ENCODE peak calls at places on chromosome 11, in seven cellular contexts. K is stomach, A is H1, E is transverse colon, L is HCT116, J is esophagus muscularis mucosa, X is suprapubic skin. Y is an unnamed sample.

GRCh38 chr11:32796425-32796824 is 2.0 kb upstream of the CCDC73 start:
- DNase-seq in E (no peak), L (no peak), K (no peak), J (no peak), A (no peak), X (no peak), Y (no peak)

GRCh38 chr11:110862407-110862806 is 150.2 kb upstream of the ARHGAP20 start:
- DNase-seq in K (no peak), J (no peak), A (no peak), L (no peak), X (no peak), E (no peak), Y (no peak)

GRCh38 chr11:44568706-44569473 is 3.4 kb downstream of the CD82 start:
- DNase-seq in J (peak), K (peak), L (no peak), E (peak), A (no peak), X (peak), Y (no peak)

GRCh38 chr11:121105851-121106250 is 4.8 kb downstream of the TECTA start:
- DNase-seq in L (no peak), E (no peak), A (no peak), K (no peak), X (no peak), J (no peak), Y (no peak)

GRCh38 chr11:131750152-131750551 is 379.7 kb downstream of the NTM start:
- DNase-seq in J (no peak), X (no peak), A (no peak), L (no peak), K (no peak), E (no peak), Y (peak)

GRCh38 chr11:102727890-102728289 is 3.1 kb upstream of the MMP8 start:
- DNase-seq in X (no peak), J (no peak), E (no peak), A (no peak), L (no peak), K (no peak), Y (no peak)

GRCh38 chr11:32172771-32173170 is 81.9 kb downstream of the RCN1 start:
- DNase-seq in K (peak), A (no peak), X (no peak), E (no peak), L (no peak), J (no peak), Y (no peak)

GRCh38 chr11:14904745-14905103 is 12.7 kb upstream of the CYP2R1 start:
- DNase-seq in K (peak), L (no peak), E (peak), A (peak), X (peak), J (peak), Y (no peak)

GRCh38 chr11:62880231-62880802 is 379 bp upstream of the SLC3A2 start:
- DNase-seq in X (peak), E (no peak), A (no peak), J (peak), K (no peak), L (no peak), Y (no peak)

GRCh38 chr11:59144579-59145345 is 2.1 kb downstream of the FAM111A start:
- DNase-seq in A (peak), K (peak), L (peak), X (peak), J (peak), E (peak), Y (no peak)

GRCh38 chr11:79626135-79626748 is 185.4 kb upstream of the TENM4 start:
- DNase-seq in K (no peak), X (no peak), L (no peak), E (no peak), J (no peak), A (no peak), Y (no peak)

GRCh38 chr11:57426754-57427691 is at the start of gene SLC43A3:
- DNase-seq in X (peak), L (no peak), E (peak), K (peak), J (peak), A (peak), Y (peak)

GRCh38 chr11:17272823-17273222 is 3.7 kb upstream of the NUCB2 start:
- DNase-seq in J (no peak), X (no peak), L (no peak), A (no peak), E (no peak), K (no peak), Y (no peak)

GRCh38 chr11:95913830-95914229 is 10.1 kb downstream of the MTMR2 start:
- DNase-seq in X (no peak), L (no peak), E (no peak), K (no peak), J (no peak), A (no peak), Y (no peak)

GRCh38 chr11:35500744-35501143 is 24.7 kb downstream of the PAMR1 start:
- DNase-seq in A (no peak), K (no peak), X (no peak), E (no peak), J (no peak), L (no peak), Y (no peak)

GRCh38 chr11:68388595-68389198 is 71.9 kb upstream of the PPP6R3 start:
- DNase-seq in E (no peak), J (no peak), A (no peak), X (no peak), K (no peak), L (no peak), Y (no peak)

GRCh38 chr11:111990381-111990780 is 34.8 kb upstream of the DLAT start:
- DNase-seq in K (no peak), E (no peak), A (no peak), J (no peak), L (no peak), X (no peak), Y (no peak)
- H3K27ac ChIP-seq in K (no peak), E (no peak), A (no peak), J (peak), L (no peak), X (no peak), Y (no peak)

GRCh38 chr11:9528141-9528511 is 45.3 kb upstream of the WEE1 start:
- DNase-seq in A (no peak), E (no peak), K (no peak), J (no peak), X (no peak), L (no peak), Y (no peak)

GRCh38 chr11:9528573-9529332 is 44.7 kb upstream of the WEE1 start:
- DNase-seq in L (no peak), A (peak), K (no peak), X (no peak), J (no peak), E (no peak), Y (no peak)

GRCh38 chr11:9529333-9529648 is 44.2 kb upstream of the WEE1 start:
- DNase-seq in E (peak), A (no peak), K (peak), J (no peak), X (no peak), L (no peak), Y (no peak)

GRCh38 chr11:9525116-9525515 is 48.4 kb upstream of the WEE1 start:
- DNase-seq in L (no peak), A (no peak), X (no peak), J (no peak), E (no peak), K (no peak), Y (no peak)

GRCh38 chr11:9527481-9528140 is 45.9 kb upstream of the WEE1 start:
- DNase-seq in K (no peak), X (no peak), J (no peak), E (no peak), L (peak), A (no peak), Y (no peak)
- TF ChIP-seq POLR2A in K (no peak), X (no peak), J (no peak), E (no peak), L (no peak), A (no peak), Y (no peak)

DNA sequence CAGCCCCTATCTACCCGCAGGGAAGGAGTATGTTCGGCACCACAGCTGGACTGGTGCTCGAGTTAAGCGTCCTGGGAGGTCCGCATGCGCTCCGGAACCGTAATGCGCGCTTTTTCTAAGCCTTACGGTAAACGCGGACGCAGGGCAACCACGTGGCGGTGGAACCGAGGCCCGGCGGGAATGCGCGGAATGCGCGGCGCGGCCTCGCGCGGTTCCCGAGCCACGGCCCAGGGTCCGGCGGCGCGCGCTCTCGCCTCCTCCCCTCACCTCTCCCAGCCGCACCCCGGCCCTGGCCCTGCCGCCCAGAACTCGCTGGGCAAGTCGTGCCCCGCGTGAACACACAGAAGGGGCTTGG is 4.5 kb upstream of the CCND1 start:
- DNase-seq in E (peak), X (no peak), L (peak), K (peak), J (no peak), A (peak), Y (no peak)
- TF ChIP-seq POLR2AphosphoS5 in E (peak), X (no peak), L (peak), K (peak), J (peak), A (no peak), Y (no peak)

GRCh38 chr11:65095427-65095826 is 587 bp upstream of the VPS51 start:
- DNase-seq in L (no peak), X (no peak), J (no peak), K (no peak), E (no peak), A (no peak), Y (no peak)

GRCh38 chr11:65100674-65101350 is 4.8 kb downstream of the VPS51 start:
- DNase-seq in J (no peak), A (no peak), L (no peak), X (no peak), K (no peak), E (no peak), Y (no peak)

GRCh38 chr11:65102142-65103095 is 6.4 kb downstream of the VPS51 start:
- DNase-seq in X (no peak), A (no peak), K (peak), L (no peak), E (no peak), J (no peak), Y (no peak)

GRCh38 chr11:65095974-65096806 is at the start of gene VPS51:
- DNase-seq in K (peak), A (peak), L (peak), E (peak), X (peak), J (peak), Y (no peak)

GRCh38 chr11:65096926-65097325 is 912 bp downstream of the VPS51 start:
- DNase-seq in A (no peak), K (no peak), L (no peak), E (no peak), X (no peak), J (no peak), Y (no peak)
- H3K27ac ChIP-seq in A (no peak), K (peak), L (no peak), E (peak), X (peak), J (peak), Y (peak)

GRCh38 chr11:46369458-46370152 is 11.9 kb upstream of the MDK start:
- DNase-seq in A (peak), E (peak), L (peak), X (no peak), K (peak), J (no peak), Y (no peak)
- TF ChIP-seq POLR2A in A (no peak), E (no peak), L (no peak), X (no peak), K (no peak), J (no peak), Y (no peak)

GRCh38 chr11:1152316-1153104 is 5.2 kb upstream of the MUC5AC start:
- DNase-seq in J (no peak), X (peak), A (no peak), L (no peak), E (no peak), K (peak), Y (no peak)

GRCh38 chr11:1155274-1155693 is 2.5 kb upstream of the MUC5AC start:
- DNase-seq in J (no peak), X (no peak), K (no peak), L (no peak), A (no peak), E (no peak), Y (no peak)

GRCh38 chr11:1151366-1152315 is 6.1 kb upstream of the MUC5AC start:
- DNase-seq in L (no peak), A (no peak), K (no peak), J (no peak), E (peak), X (no peak), Y (no peak)

GRCh38 chr11:1153105-1153950 is 4.4 kb upstream of the MUC5AC start:
- DNase-seq in E (no peak), X (no peak), J (no peak), K (no peak), A (no peak), L (no peak), Y (no peak)

DNA sequence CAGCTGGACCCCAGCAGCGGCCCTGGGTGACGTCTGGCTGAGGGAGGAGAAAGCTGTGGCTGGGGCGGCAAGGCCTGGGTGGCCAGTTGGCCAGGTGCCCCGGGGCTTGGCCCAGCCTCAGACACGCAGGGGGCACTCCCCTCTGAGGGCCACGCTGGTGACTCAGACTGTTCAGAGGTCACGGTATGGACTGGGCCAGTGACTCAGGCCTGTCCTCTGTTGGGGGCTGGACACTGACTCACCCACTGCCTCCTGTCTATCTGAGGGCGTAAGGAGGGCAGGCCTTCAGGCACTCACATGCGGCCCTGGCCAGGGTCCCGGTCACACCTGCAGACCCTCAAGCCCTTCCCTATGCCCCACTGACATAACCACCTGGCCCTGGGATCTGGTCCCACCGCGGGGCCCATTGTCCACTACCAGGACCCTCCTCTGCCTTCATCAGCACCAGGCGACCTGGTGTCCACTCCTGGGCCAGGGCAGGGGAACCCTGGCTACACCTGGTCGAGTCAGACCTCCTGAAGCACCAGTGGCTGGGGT is 3.7 kb upstream of the MUC5AC start:
- DNase-seq in E (peak), L (peak), A (no peak), K (peak), J (no peak), X (peak), Y (no peak)
- TF ChIP-seq POLR2AphosphoS5 in E (no peak), L (peak), A (no peak), K (peak), J (no peak), X (no peak), Y (peak)

GRCh38 chr11:73270089-73270854 is 1.9 kb upstream of the P2RY6 start:
- DNase-seq in L (no peak), X (no peak), E (no peak), J (no peak), A (no peak), K (peak), Y (no peak)

GRCh38 chr11:73272680-73273038 is 521 bp downstream of the P2RY6 start:
- DNase-seq in X (no peak), A (no peak), E (no peak), K (peak), L (no peak), J (no peak), Y (no peak)

GRCh38 chr11:73270855-73271477 is 1.2 kb upstream of the P2RY6 start:
- DNase-seq in X (no peak), L (no peak), K (peak), A (no peak), E (no peak), J (no peak), Y (no peak)

GRCh38 chr11:73273246-73273890 is 1.2 kb downstream of the P2RY6 start:
- DNase-seq in X (peak), E (no peak), A (no peak), L (no peak), K (peak), J (no peak), Y (no peak)

GRCh38 chr11:73271936-73272679 is at the start of gene P2RY6:
- DNase-seq in E (peak), X (no peak), K (peak), J (no peak), A (no peak), L (no peak), Y (no peak)
- H3K27ac ChIP-seq in E (peak), X (no peak), K (peak), J (no peak), A (no peak), L (no peak), Y (no peak)

DNA sequence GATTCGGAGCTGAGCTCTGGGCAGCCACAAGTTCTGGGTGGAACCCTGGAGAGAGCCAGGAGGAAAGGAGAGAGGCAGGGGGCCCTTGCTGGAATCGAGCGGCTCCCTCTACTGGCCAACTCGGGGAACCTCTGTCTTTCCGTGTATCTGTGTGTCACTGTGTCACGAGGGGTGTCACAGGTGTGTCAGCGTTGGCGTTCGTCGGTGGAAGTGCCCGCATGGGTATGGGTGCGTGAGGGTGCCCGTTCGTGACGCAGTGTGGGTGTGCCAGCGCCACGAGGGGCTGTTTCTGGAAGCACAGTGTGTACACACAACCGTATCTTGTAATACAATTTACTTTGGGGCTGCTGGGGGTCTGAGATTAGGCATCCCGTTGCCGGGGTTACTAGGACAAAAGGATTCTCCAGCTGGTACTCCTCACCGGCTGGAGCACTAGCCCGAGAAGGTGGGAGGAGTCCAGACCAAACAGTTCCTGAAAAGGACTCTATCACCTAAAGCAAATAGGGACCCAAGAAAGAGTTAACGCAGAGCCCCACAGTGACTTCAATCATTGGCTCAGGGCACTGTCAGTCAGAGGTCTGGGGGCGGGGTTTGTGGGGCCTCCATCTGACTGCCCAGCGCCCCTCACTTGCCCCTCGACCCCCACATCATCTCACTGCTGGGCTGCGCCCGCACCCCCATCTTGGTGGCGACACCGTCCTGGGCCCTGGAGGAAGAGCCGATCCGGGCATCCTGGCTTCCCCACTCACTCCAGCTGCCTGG is 2.6 kb upstream of the BCL9L start:
- DNase-seq in E (peak), A (peak), J (peak), X (peak), K (peak), L (peak), Y (peak)
- TF ChIP-seq POLR2A in E (peak), A (no peak), J (no peak), X (no peak), K (no peak), L (no peak), Y (no peak)

Y was measured in vagina.